ENCODE peak calls at places on chromosome 13, in four cellular contexts. One of them, this sample, is unnamed.

GRCh38 chr13:53137777-53138176 is 109.2 kb downstream of the OLFM4 start:
- DNase-seq in HepG2: no peak
- DNase-seq in K562: no peak
- DNase-seq in HCT116: no peak
- DNase-seq in this sample: no peak

GRCh38 chr13:39811051-39811450 is 155.6 kb downstream of the COG6 start:
- DNase-seq in HepG2: no peak
- DNase-seq in HCT116: no peak
- DNase-seq in K562: no peak
- DNase-seq in this sample: no peak

GRCh38 chr13:60019119-60019993 is 144.4 kb downstream of the DIAPH3 start:
- DNase-seq in K562: no peak
- DNase-seq in HCT116: no peak
- DNase-seq in HepG2: peak
- DNase-seq in this sample: no peak

GRCh38 chr13:113591750-113592149 is 7.2 kb downstream of the TFDP1 start:
- DNase-seq in K562: no peak
- DNase-seq in HepG2: no peak
- DNase-seq in HCT116: no peak
- DNase-seq in this sample: no peak

GRCh38 chr13:93549326-93549855 is 322.8 kb downstream of the GPC6 start:
- DNase-seq in HepG2: no peak
- DNase-seq in HCT116: no peak
- DNase-seq in K562: no peak
- DNase-seq in this sample: no peak

GRCh38 chr13:32645854-32646253 is 59.6 kb downstream of the PDS5B start:
- DNase-seq in K562: no peak
- DNase-seq in HCT116: no peak
- DNase-seq in HepG2: no peak
- DNase-seq in this sample: no peak

GRCh38 chr13:114066956-114067355 is 65.5 kb downstream of the RASA3 start:
- DNase-seq in HCT116: no peak
- DNase-seq in K562: no peak
- DNase-seq in HepG2: no peak
- DNase-seq in this sample: no peak

GRCh38 chr13:42525035-42525504 is 48.9 kb upstream of the TNFSF11 start:
- DNase-seq in K562: no peak
- DNase-seq in HCT116: no peak
- DNase-seq in HepG2: no peak
- DNase-seq in this sample: no peak

GRCh38 chr13:111429064-111429558 is 108.7 kb downstream of the TEX29 start:
- DNase-seq in HepG2: peak
- DNase-seq in HCT116: peak
- DNase-seq in K562: peak
- DNase-seq in this sample: no peak

GRCh38 chr13:24226762-24227161 is 66.2 kb downstream of the SPATA13 start:
- DNase-seq in HepG2: no peak
- DNase-seq in HCT116: no peak
- DNase-seq in K562: no peak
- DNase-seq in this sample: no peak

GRCh38 chr13:110014719-110015118 is 228.3 kb upstream of the IRS2 start:
- DNase-seq in HepG2: no peak
- DNase-seq in HCT116: no peak
- DNase-seq in K562: no peak
- DNase-seq in this sample: no peak

GRCh38 chr13:81714513-81714912 is 1373.6 kb upstream of the SPRY2 start:
- DNase-seq in HepG2: no peak
- DNase-seq in HCT116: no peak
- DNase-seq in K562: no peak
- DNase-seq in this sample: no peak

GRCh38 chr13:76711515-76712182 is 174.6 kb downstream of the KCTD12 start:
- DNase-seq in HepG2: no peak
- DNase-seq in K562: no peak
- DNase-seq in HCT116: no peak
- DNase-seq in this sample: no peak

GRCh38 chr13:113782472-113782871 is 23.4 kb downstream of the TMEM255B start:
- DNase-seq in HCT116: no peak
- DNase-seq in HepG2: no peak
- DNase-seq in K562: no peak
- DNase-seq in this sample: no peak

GRCh38 chr13:113859311-113860050 is 4.4 kb downstream of the GAS6 start:
- DNase-seq in HepG2: no peak
- DNase-seq in HCT116: no peak
- DNase-seq in K562: no peak
- DNase-seq in this sample: no peak

GRCh38 chr13:26480246-26480855 is 77.1 kb upstream of the WASF3 start:
- DNase-seq in HepG2: no peak
- DNase-seq in HCT116: no peak
- DNase-seq in K562: no peak
- DNase-seq in this sample: no peak

GRCh38 chr13:43154839-43155238 is 131.5 kb downstream of the DNAJC15 start:
- DNase-seq in HepG2: no peak
- DNase-seq in K562: no peak
- DNase-seq in HCT116: no peak
- DNase-seq in this sample: no peak

GRCh38 chr13:46492946-46493345 is 60.0 kb upstream of the LRCH1 start:
- DNase-seq in HepG2: peak
- DNase-seq in K562: peak
- DNase-seq in HCT116: peak
- DNase-seq in this sample: no peak

GRCh38 chr13:21909331-21909730 is 238.5 kb downstream of the FGF9 start:
- DNase-seq in HepG2: no peak
- DNase-seq in K562: no peak
- DNase-seq in HCT116: no peak
- DNase-seq in this sample: no peak

GRCh38 chr13:59823495-59823894 is 340.2 kb downstream of the DIAPH3 start:
- DNase-seq in HCT116: no peak
- DNase-seq in K562: no peak
- DNase-seq in HepG2: no peak
- DNase-seq in this sample: peak

GRCh38 chr13:93249259-93249917 is 22.8 kb downstream of the GPC6 start:
- DNase-seq in HepG2: peak
- DNase-seq in K562: no peak
- DNase-seq in HCT116: no peak
- DNase-seq in this sample: no peak

GRCh38 chr13:32252812-32253440 is 62.2 kb downstream of the ZAR1L start:
- DNase-seq in HepG2: no peak
- DNase-seq in K562: no peak
- DNase-seq in HCT116: no peak
- DNase-seq in this sample: no peak

GRCh38 chr13:24625324-24625723 is 54.9 kb upstream of the ATP12A start:
- DNase-seq in HCT116: no peak
- DNase-seq in HepG2: no peak
- DNase-seq in K562: no peak
- DNase-seq in this sample: no peak

GRCh38 chr13:64332048-64332447 is 2898.1 kb downstream of the PCDH9 start:
- DNase-seq in HCT116: no peak
- DNase-seq in HepG2: no peak
- DNase-seq in K562: no peak
- DNase-seq in this sample: no peak

GRCh38 chr13:93298741-93299140 is 72.1 kb downstream of the GPC6 start:
- DNase-seq in HCT116: no peak
- DNase-seq in K562: no peak
- DNase-seq in HepG2: no peak
- DNase-seq in this sample: no peak

GRCh38 chr13:36675213-36675536 is 1.4 kb downstream of the SERTM1 start:
- DNase-seq in HepG2: no peak
- DNase-seq in HCT116: no peak
- DNase-seq in K562: no peak
- DNase-seq in this sample: no peak

GRCh38 chr13:26656919-26657318 is 99.4 kb downstream of the WASF3 start:
- DNase-seq in HepG2: peak
- DNase-seq in K562: no peak
- DNase-seq in HCT116: no peak
- DNase-seq in this sample: no peak

GRCh38 chr13:77729502-77730221 is 32.2 kb downstream of the SLAIN1 start:
- DNase-seq in K562: no peak
- DNase-seq in HCT116: no peak
- DNase-seq in HepG2: no peak
- DNase-seq in this sample: no peak

GRCh38 chr13:106986687-106987434 is 418.9 kb upstream of the ARGLU1 start:
- DNase-seq in K562: no peak
- DNase-seq in HCT116: no peak
- DNase-seq in HepG2: peak
- DNase-seq in this sample: no peak

GRCh38 chr13:37791699-37792098 is 77.9 kb downstream of the TRPC4 start:
- DNase-seq in HepG2: no peak
- DNase-seq in K562: no peak
- DNase-seq in HCT116: no peak
- DNase-seq in this sample: no peak

GRCh38 chr13:19766637-19767036 is 16.1 kb downstream of the PSPC1 start:
- DNase-seq in HepG2: no peak
- DNase-seq in K562: no peak
- DNase-seq in HCT116: no peak
- DNase-seq in this sample: no peak

GRCh38 chr13:106532111-106532929 is 3.1 kb downstream of the EFNB2 start:
- DNase-seq in K562: no peak
- DNase-seq in HCT116: no peak
- DNase-seq in HepG2: no peak
- DNase-seq in this sample: no peak

GRCh38 chr13:24613128-24613527 is 67.1 kb upstream of the ATP12A start:
- DNase-seq in HCT116: no peak
- DNase-seq in HepG2: no peak
- DNase-seq in K562: no peak
- DNase-seq in this sample: no peak

DNA sequence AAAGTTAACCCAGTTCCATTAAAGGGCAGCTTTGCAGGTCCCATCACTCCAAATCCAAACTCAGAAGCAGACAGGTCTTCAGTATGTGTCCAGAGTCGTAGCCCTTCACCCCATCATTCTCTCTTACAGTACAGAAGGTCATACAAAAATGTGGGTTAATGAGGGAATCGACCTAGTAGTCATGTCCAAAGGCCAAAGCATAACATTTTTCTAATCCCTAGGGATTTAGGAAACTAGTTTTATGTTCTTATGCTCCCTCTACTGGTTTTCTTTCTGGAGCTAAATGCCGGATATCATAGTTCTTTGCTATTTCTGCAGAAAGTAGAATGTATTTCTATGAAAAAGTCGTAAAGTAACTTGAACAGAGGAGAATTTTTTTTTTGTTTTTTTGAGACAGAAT is 72.2 kb downstream of the DHRS12 start:
- DNase-seq in HCT116: no peak
- DNase-seq in K562: no peak
- DNase-seq in HepG2: no peak
- DNase-seq in this sample: no peak
- TF ChIP-seq TCF7L2 in HCT116: no peak
- TF ChIP-seq TCF7L2 in K562: no peak
- TF ChIP-seq TCF7L2 in HepG2: no peak
- TF ChIP-seq TCF7L2 in this sample: no peak

GRCh38 chr13:48144413-48145035 is 49.6 kb upstream of the MED4 start:
- DNase-seq in K562: no peak
- DNase-seq in HCT116: no peak
- DNase-seq in HepG2: no peak
- DNase-seq in this sample: no peak
- H3K27ac ChIP-seq in K562: no peak
- H3K27ac ChIP-seq in HCT116: no peak
- H3K27ac ChIP-seq in HepG2: no peak
- H3K27ac ChIP-seq in this sample: no peak

DNA sequence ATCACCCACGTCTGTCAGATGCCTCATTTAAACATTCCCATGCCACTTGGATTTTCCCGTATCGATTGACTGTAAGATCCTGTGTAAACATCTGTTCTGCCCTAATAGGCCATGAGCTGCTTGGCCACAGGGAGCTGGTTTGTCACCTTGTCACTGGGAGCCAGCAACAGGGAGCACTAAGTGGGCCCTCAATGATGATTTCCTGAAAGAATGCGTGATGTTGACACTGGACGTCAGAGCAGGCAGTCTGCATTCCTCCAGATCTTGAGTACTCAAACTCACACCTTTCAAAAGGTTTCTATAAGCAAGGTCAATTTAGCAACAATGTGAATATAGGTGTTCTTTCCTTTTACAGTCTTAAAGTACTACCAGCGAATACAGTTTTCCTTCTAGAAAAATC is 78.8 kb downstream of the TUBGCP3 start:
- DNase-seq in HCT116: no peak
- DNase-seq in HepG2: no peak
- DNase-seq in K562: no peak
- DNase-seq in this sample: no peak
- TF ChIP-seq POLR2AphosphoS5 in HCT116: no peak
- TF ChIP-seq POLR2AphosphoS5 in HepG2: no peak
- TF ChIP-seq POLR2AphosphoS5 in K562: no peak
- TF ChIP-seq POLR2AphosphoS5 in this sample: no peak

GRCh38 chr13:62251734-62252133 is 836.1 kb upstream of the PCDH20 start:
- DNase-seq in HCT116: no peak
- DNase-seq in K562: no peak
- DNase-seq in HepG2: no peak
- DNase-seq in this sample: no peak
- TF ChIP-seq TCF7L2 in HCT116: no peak
- TF ChIP-seq TCF7L2 in K562: no peak
- TF ChIP-seq TCF7L2 in HepG2: no peak
- TF ChIP-seq TCF7L2 in this sample: no peak

GRCh38 chr13:94967183-94968039 is 255.1 kb upstream of the SOX21 start:
- DNase-seq in K562: no peak
- DNase-seq in HepG2: no peak
- DNase-seq in HCT116: no peak
- DNase-seq in this sample: no peak

GRCh38 chr13:94968040-94968756 is 255.9 kb upstream of the SOX21 start:
- DNase-seq in HCT116: no peak
- DNase-seq in HepG2: no peak
- DNase-seq in K562: no peak
- DNase-seq in this sample: no peak

GRCh38 chr13:94968757-94969086 is 256.4 kb upstream of the SOX21 start:
- DNase-seq in HepG2: no peak
- DNase-seq in HCT116: no peak
- DNase-seq in K562: no peak
- DNase-seq in this sample: no peak

GRCh38 chr13:94972262-94972661 is 259.9 kb upstream of the SOX21 start:
- DNase-seq in HepG2: no peak
- DNase-seq in HCT116: no peak
- DNase-seq in K562: no peak
- DNase-seq in this sample: no peak

GRCh38 chr13:94966380-94966779 is 254.0 kb upstream of the SOX21 start:
- DNase-seq in K562: no peak
- DNase-seq in HCT116: no peak
- DNase-seq in HepG2: no peak
- DNase-seq in this sample: no peak
- H3K27ac ChIP-seq in K562: no peak
- H3K27ac ChIP-seq in HCT116: no peak
- H3K27ac ChIP-seq in HepG2: no peak
- H3K27ac ChIP-seq in this sample: no peak

This sample was measured in Panc1.